ENCODE peak calls at places on chromosomes 7 and 10, in four cellular contexts. I, L, A and S are unnamed samples.

GRCh38 chr7:30363778-30364563 is 79.6 kb downstream of the ZNRF2 start:
- DNase-seq in A (no peak), L (no peak), I (no peak), S (no peak)

GRCh38 chr10:30190831-30191552 is 131.6 kb upstream of the JCAD start:
- DNase-seq in A (no peak), L (no peak), I (no peak), S (no peak)

GRCh38 chr10:70478191-70479160 is at the start of gene PALD1:
- DNase-seq in A (no peak), I (no peak), L (peak; percentile 88), S (peak; percentile 71)

GRCh38 chr10:120827251-120827875 is 23.8 kb upstream of the WDR11 start:
- DNase-seq in L (no peak), A (no peak), I (no peak), S (no peak)

GRCh38 chr10:86718556-86718955 is 37.9 kb upstream of the BMPR1A start:
- DNase-seq in I (no peak), L (peak; percentile 27), A (no peak), S (no peak)

GRCh38 chr10:4459531-4459930 is 366.5 kb upstream of the AKR1E2 start:
- DNase-seq in A (no peak), L (no peak), I (no peak), S (no peak)

GRCh38 chr7:129635300-129636029 is 23.9 kb downstream of the NRF1 start:
- DNase-seq in I (no peak), A (no peak), L (peak; percentile 69), S (peak; percentile 48)

GRCh38 chr10:51224610-51225230 is 150.4 kb downstream of the PRKG1 start:
- DNase-seq in A (no peak), I (no peak), L (no peak), S (no peak)

GRCh38 chr7:97004237-97004930 is 969 bp upstream of the DLX6 start:
- DNase-seq in I (no peak), L (no peak), A (no peak), S (no peak)

GRCh38 chr7:64905547-64905946 is 2.5 kb downstream of the ZNF273 start:
- DNase-seq in I (no peak), A (no peak), L (no peak), S (no peak)

GRCh38 chr7:30994206-30995100 is 30.7 kb downstream of the GHRHR start:
- DNase-seq in I (no peak), A (no peak), L (no peak), S (no peak)

GRCh38 chr10:13977861-13978843 is 352.6 kb downstream of the FRMD4A start:
- DNase-seq in A (no peak), I (no peak), L (no peak), S (no peak)

GRCh38 chr10:77927343-77928256 is 1.0 kb upstream of the DLG5 start:
- DNase-seq in L (no peak), I (no peak), A (no peak), S (no peak)

GRCh38 chr7:99829520-99830160 is 1.8 kb downstream of the CYP3A43 start:
- DNase-seq in A (no peak), L (no peak), I (no peak), S (no peak)

GRCh38 chr7:92108821-92109220 is 25.5 kb downstream of the CYP51A1 start:
- DNase-seq in L (no peak), A (no peak), I (no peak), S (no peak)

GRCh38 chr10:266974-267425 is 131.7 kb downstream of the ZMYND11 start:
- DNase-seq in L (no peak), I (no peak), A (no peak), S (no peak)

GRCh38 chr7:77800158-77800557 is 1.6 kb downstream of the PHTF2 start:
- DNase-seq in A (no peak), L (no peak), I (no peak), S (peak; percentile 7)

GRCh38 chr7:18087687-18088078 is 60.0 kb upstream of the PRPS1L1 start:
- DNase-seq in L (no peak), A (no peak), I (no peak), S (no peak)

GRCh38 chr7:134710854-134711624 is 64.4 kb downstream of the BPGM start:
- DNase-seq in A (no peak), L (no peak), I (no peak), S (no peak)

GRCh38 chr10:6701289-6701688 is 121.2 kb upstream of the PRKCQ start:
- DNase-seq in A (no peak), I (no peak), L (no peak), S (no peak)

GRCh38 chr7:124275411-124275810 is 242.5 kb upstream of the TMEM229A start:
- DNase-seq in A (no peak), I (no peak), L (no peak), S (peak; percentile 56)

GRCh38 chr7:151687523-151688235 is 168.0 kb upstream of the RHEB start:
- DNase-seq in A (peak; percentile 80), L (peak; percentile 92), I (peak; percentile 98), S (peak; percentile 95)

GRCh38 chr10:97865488-97865887 is 15.8 kb downstream of the GOLGA7B start:
- DNase-seq in L (no peak), A (no peak), I (no peak), S (no peak)

GRCh38 chr10:133282846-133283390 is 6.2 kb upstream of the ADAM8 start:
- DNase-seq in I (no peak), A (no peak), L (no peak), S (no peak)
- H3K36me3 ChIP-seq in I (peaks cover 71% of the 10 kb centered on the region), A (peaks cover 25% of the 10 kb centered on the region), L (peaks cover 76% of the 10 kb centered on the region), S (peaks cover 23% of the 10 kb centered on the region)

GRCh38 chr10:100186813-100187212 is 984 bp upstream of the ERLIN1 start:
- DNase-seq in I (no peak), A (no peak), L (no peak), S (no peak)

GRCh38 chr10:100194711-100195110 is 8.9 kb upstream of the ERLIN1 start:
- DNase-seq in I (no peak), L (no peak), A (no peak), S (no peak)

GRCh38 chr10:100192350-100192749 is 6.5 kb upstream of the ERLIN1 start:
- DNase-seq in A (no peak), L (no peak), I (no peak), S (no peak)
- H3K36me3 ChIP-seq in A (peaks cover 45% of the 10 kb centered on the region), L (peaks cover 70% of the 10 kb centered on the region), I (peaks cover 81% of the 10 kb centered on the region), S (peaks cover 50% of the 10 kb centered on the region)

GRCh38 chr10:74094231-74094630 is 56.4 kb downstream of the AP3M1 start:
- DNase-seq in I (no peak), A (no peak), L (no peak), S (no peak)
- H3K36me3 ChIP-seq in I (peaks cover 95% of the 10 kb centered on the region), A (peaks cover 88% of the 10 kb centered on the region), L (peaks cover 61% of the 10 kb centered on the region), S (peaks cover 90% of the 10 kb centered on the region)

GRCh38 chr10:3154661-3155060 is 17.9 kb downstream of the PITRM1 start:
- DNase-seq in L (no peak), I (no peak), A (no peak), S (no peak)
- H3K36me3 ChIP-seq in L (peaks cover 90% of the 10 kb centered on the region), I (peaks cover 62% of the 10 kb centered on the region), A (peaks cover 22% of the 10 kb centered on the region), S (peaks cover 71% of the 10 kb centered on the region)

GRCh38 chr10:96548589-96548988 is 34.9 kb upstream of the TLL2 start:
- DNase-seq in I (no peak), A (no peak), L (no peak), S (peak; percentile 32)
- H3K36me3 ChIP-seq in I (peaks cover 92% of the 10 kb centered on the region), A (peaks cover 48% of the 10 kb centered on the region), L (peaks cover 26% of the 10 kb centered on the region), S (peaks cover 47% of the 10 kb centered on the region)

GRCh38 chr10:102658802-102659201 is 14.5 kb downstream of the TRIM8 start:
- DNase-seq in L (no peak), A (no peak), I (no peak), S (no peak)
- H3K36me3 ChIP-seq in L (peaks cover 36% of the 10 kb centered on the region), A (peaks cover 14% of the 10 kb centered on the region), I (peaks cover 37% of the 10 kb centered on the region), S (peaks cover 33% of the 10 kb centered on the region)